ENCODE peak calls at places on chromosomes 5 and 9, in four cellular contexts. T, D, V and W are unnamed samples.

GRCh38 chr5:28066856-28067255 is 1028.5 kb upstream of the CDH9 start:
- DNase-seq in D (no peak), T (no peak), V (no peak), W (no peak)

GRCh38 chr5:55855509-55855908 is 4.4 kb downstream of the IL31RA start:
- DNase-seq in V (no peak), T (peak; percentile 37), D (no peak), W (no peak)

GRCh38 chr9:69317894-69318293 is 7.1 kb upstream of the ENTREP1 start:
- DNase-seq in D (no peak), V (no peak), T (no peak), W (no peak)

GRCh38 chr5:38013107-38013506 is 173.3 kb upstream of the GDNF start:
- DNase-seq in T (no peak), V (no peak), D (no peak), W (no peak)

GRCh38 chr5:16994576-16994975 is 58.5 kb upstream of the MYO10 start:
- DNase-seq in V (no peak), D (no peak), T (no peak), W (no peak)

GRCh38 chr5:109654455-109654854 is 35.3 kb upstream of the MAN2A1 start:
- DNase-seq in V (no peak), T (no peak), D (no peak), W (no peak)

GRCh38 chr5:157511656-157512644 is 51.9 kb downstream of the NIPAL4 start:
- DNase-seq in V (peak; percentile 91), T (peak; percentile 78), D (peak; percentile 78), W (no peak)

GRCh38 chr9:137136261-137136925 is 2.6 kb upstream of the GRIN1 start:
- DNase-seq in D (peak; percentile 53), V (no peak), T (no peak), W (no peak)

GRCh38 chr5:172766287-172767104 is 4.5 kb downstream of the DUSP1 start:
- DNase-seq in V (no peak), D (no peak), T (peak; percentile 23), W (no peak)

GRCh38 chr5:72634444-72634843 is 127.2 kb upstream of the ZNF366 start:
- DNase-seq in T (no peak), D (no peak), V (no peak), W (no peak)

GRCh38 chr5:163534476-163535172 is 29.2 kb downstream of the MAT2B start:
- DNase-seq in T (no peak), V (no peak), D (no peak), W (no peak)

GRCh38 chr5:168317521-168318147 is 26.2 kb downstream of the WWC1 start:
- DNase-seq in T (peak; percentile 39), V (peak; percentile 77), D (no peak), W (no peak)

GRCh38 chr5:142317673-142318261 is 7.1 kb downstream of the SPRY4 start:
- DNase-seq in T (peak; percentile 66), D (no peak), V (no peak), W (no peak)
- TF ChIP-seq CTCF in T (peak; percentile 62), D (no peak), V (no peak), W (no peak)

GRCh38 chr9:35945341-35946018 is 12.5 kb downstream of the OR2S2 start:
- DNase-seq in T (peak; percentile 96), V (peak; percentile 72), D (peak; percentile 88), W (peak; percentile 27)
- TF ChIP-seq CTCF in T (peak; percentile 88), V (peak; percentile 45), D (peak; percentile 61), W (peak; percentile 67)

DNA sequence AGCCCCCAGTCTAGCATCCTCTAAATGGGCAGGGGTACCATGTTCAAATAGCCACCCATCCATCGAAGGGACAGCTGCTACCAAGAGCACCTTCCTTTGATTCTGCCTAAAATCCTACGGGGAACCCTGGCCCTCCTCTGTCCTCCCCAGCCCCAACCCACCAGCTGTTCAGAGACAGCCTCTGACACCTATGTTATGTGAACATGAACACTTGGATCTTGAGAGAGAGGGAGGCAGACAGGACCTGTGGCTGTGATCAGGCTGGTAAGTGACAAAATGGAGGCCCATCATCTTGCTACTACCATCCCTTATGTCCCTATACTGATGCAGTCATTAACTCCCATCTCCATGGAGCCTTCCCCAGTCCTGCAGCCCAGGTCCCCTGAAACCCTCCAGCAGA is 8.2 kb downstream of the SLC23A1 start:
- DNase-seq in V (no peak), T (no peak), D (no peak), W (no peak)
- TF ChIP-seq CTCF in V (no peak), T (no peak), D (no peak), W (no peak)

DNA sequence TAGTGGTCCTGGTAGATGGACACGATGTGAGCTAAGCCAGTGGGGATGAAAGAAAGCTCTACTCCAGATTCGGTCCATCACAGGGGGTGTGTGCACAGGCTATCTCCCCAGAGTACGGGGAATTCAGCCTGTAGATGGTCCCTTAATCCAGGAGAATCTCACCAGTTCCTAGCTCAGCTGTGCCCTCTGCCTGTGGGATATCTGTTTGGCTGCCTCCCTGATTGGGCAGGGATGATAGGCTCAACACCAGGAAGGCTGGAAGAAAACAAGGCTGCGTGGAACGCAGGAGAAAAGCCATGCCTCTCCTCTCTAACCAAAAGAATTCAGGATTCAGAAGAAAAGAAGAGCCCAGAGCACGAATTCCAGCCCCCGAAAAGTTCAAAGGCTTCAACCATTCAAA is 40.9 kb downstream of the VLDLR start:
- DNase-seq in D (peak; percentile 9), T (peak; percentile 5), V (peak; percentile 4), W (no peak)
- TF ChIP-seq CTCF in D (no peak), T (peak; percentile 35), V (no peak), W (no peak)

GRCh38 chr9:95991326-95991725 is 115.8 kb downstream of the ERCC6L2 start:
- DNase-seq in T (no peak), D (no peak), V (no peak), W (no peak)

GRCh38 chr9:95992536-95992935 is 117.0 kb downstream of the ERCC6L2 start:
- DNase-seq in D (no peak), T (peak; percentile 11), V (no peak), W (no peak)

GRCh38 chr9:95985656-95986055 is 110.2 kb downstream of the ERCC6L2 start:
- DNase-seq in T (no peak), D (no peak), V (no peak), W (no peak)

GRCh38 chr9:95993342-95993741 is 117.9 kb downstream of the ERCC6L2 start:
- DNase-seq in T (no peak), V (no peak), D (no peak), W (no peak)

DNA sequence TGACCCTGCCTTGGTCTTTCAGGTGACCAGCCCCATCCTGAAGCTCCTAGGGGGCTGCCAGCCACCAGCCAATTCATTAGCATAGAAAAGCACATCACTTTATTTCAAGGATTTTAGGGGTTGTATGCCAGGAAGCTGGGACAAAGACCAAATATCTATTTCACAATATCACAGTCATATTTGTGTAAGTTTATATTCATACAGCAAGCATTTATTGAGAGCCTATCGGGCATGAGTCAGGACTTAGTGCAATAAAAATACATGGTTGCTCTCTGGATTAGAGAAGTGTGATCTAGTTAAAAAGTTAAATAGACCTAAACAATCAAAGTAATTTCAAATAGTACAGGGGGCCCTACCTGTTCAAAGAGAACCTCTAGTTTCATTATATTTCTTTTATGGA is 113.8 kb downstream of the ERCC6L2 start:
- DNase-seq in T (no peak), D (no peak), V (no peak), W (no peak)
- TF ChIP-seq CTCF in T (no peak), D (no peak), V (no peak), W (no peak)

GRCh38 chr9:134025606-134026541 is 593 bp downstream of the BRD3OS start:
- DNase-seq in V (peak; percentile 20), T (peak; percentile 68), D (peak; percentile 46), W (peak; percentile 63)
- TF ChIP-seq CTCF in V (no peak), T (peak; percentile 38), D (no peak), W (no peak)

DNA sequence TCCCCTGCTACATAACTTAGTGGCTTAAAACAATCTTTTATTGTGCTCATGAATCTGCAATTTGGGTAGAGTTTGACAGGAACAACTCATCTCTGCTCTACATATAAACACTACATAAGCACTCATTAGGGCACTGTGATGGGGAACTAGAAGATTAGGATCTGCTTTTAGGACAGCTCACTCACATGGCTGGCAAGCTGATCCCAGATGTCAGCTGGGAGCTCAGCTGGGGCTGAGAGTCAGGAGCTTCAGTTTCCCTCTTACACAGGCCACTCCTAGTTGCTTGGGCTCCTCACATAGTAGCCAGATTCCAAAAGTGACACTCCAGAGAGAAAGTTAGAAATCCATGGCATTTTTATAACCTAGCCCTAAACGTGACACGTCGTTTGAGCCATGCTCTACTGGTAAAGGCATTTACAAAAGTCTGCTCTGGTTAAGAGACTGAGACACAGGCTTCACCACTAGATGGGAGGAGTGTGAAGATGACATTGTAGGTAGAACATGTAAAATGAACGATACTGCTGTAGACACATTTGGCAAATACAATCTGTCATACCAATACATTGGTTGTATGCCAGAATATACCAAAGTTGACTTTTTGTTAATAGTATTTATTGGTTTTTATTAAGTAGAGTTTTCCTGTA is 23.6 kb downstream of the SCAI start:
- DNase-seq in V (no peak), T (peak; percentile 52), D (no peak), W (no peak)
- TF ChIP-seq CTCF in V (no peak), T (no peak), D (no peak), W (no peak)

GRCh38 chr5:42970636-42971559 is 69.2 kb downstream of the ANXA2R start:
- DNase-seq in D (no peak), T (peak; percentile 92), V (no peak), W (no peak)
- TF ChIP-seq CTCF in D (no peak), T (peak; percentile 45), V (no peak), W (no peak)

GRCh38 chr9:82499337-82499736 is 510.8 kb downstream of the SPATA31D1 start:
- DNase-seq in V (no peak), D (no peak), T (no peak), W (no peak)

GRCh38 chr9:82498918-82499317 is 510.3 kb downstream of the SPATA31D1 start:
- DNase-seq in D (no peak), V (no peak), T (no peak), W (no peak)

GRCh38 chr9:82504620-82505019 is 516.0 kb downstream of the SPATA31D1 start:
- DNase-seq in T (no peak), V (no peak), D (no peak), W (no peak)
- TF ChIP-seq CTCF in T (no peak), V (no peak), D (no peak), W (no peak)

GRCh38 chr9:1726993-1727759 is 288.0 kb upstream of the SMARCA2 start:
- DNase-seq in D (no peak), T (peak; percentile 57), V (no peak), W (no peak)
- TF ChIP-seq CTCF in D (no peak), T (peak; percentile 54), V (no peak), W (no peak)